ENCODE peak calls at places on chromosomes 1 and 21, in six cellular contexts. B is AG09319, I is SW480, T is astrocyte of the spinal cord, W is AG08396, M is GM06990. N is an unnamed sample.

GRCh38 chr21:35002879-35003722 is 46.0 kb downstream of the RUNX1 start:
- DNase-seq in B (no peak), I (no peak), T (peak), W (no peak), M (no peak), N (no peak)

GRCh38 chr21:37878946-37879660 is 37.2 kb downstream of the KCNJ6 start:
- DNase-seq in B (no peak), I (peak), T (peak), W (peak), M (no peak), N (no peak)

GRCh38 chr1:182725264-182725965 is 41.0 kb upstream of the RGS8 start:
- DNase-seq in B (no peak), I (no peak), T (peak), W (no peak), M (no peak), N (no peak)

GRCh38 chr21:33828083-33828482 is 87.5 kb downstream of the ATP5PO start:
- DNase-seq in B (no peak), I (no peak), T (peak), W (no peak), M (no peak), N (no peak)

GRCh38 chr1:165884690-165885304 is 57.4 kb downstream of the UCK2 start:
- DNase-seq in B (no peak), I (no peak), T (peak), W (no peak), M (no peak), N (no peak)

GRCh38 chr1:44714944-44715571 is 15.9 kb downstream of the RNU5D-1 start:
- DNase-seq in B (peak), I (peak), T (peak), W (peak), M (peak), N (peak)

GRCh38 chr1:21956720-21957552 is 19.8 kb upstream of the HSPG2 start:
- DNase-seq in B (no peak), I (peak), T (peak), W (peak), M (no peak), N (peak)

GRCh38 chr21:46092811-46093667 is 4.9 kb upstream of the COL6A2 start:
- DNase-seq in B (no peak), I (no peak), T (no peak), W (peak), M (no peak), N (no peak)

GRCh38 chr1:75338974-75339483 is 204.8 kb downstream of the LHX8 start:
- DNase-seq in B (no peak), I (no peak), T (peak), W (no peak), M (peak), N (peak)

GRCh38 chr1:205271277-205271676 is 43.5 kb downstream of the TMCC2 start:
- DNase-seq in B (peak), I (no peak), T (no peak), W (peak), M (no peak), N (no peak)

GRCh38 chr1:212162635-212163034 is 122.6 kb upstream of the PPP2R5A start:
- DNase-seq in B (no peak), I (peak), T (peak), W (peak), M (peak), N (no peak)

GRCh38 chr1:14921057-14921456 is 232.5 kb upstream of the TMEM51 start:
- DNase-seq in B (no peak), I (no peak), T (no peak), W (no peak), M (peak), N (no peak)

GRCh38 chr1:16162163-16162822 is 6.4 kb upstream of the EPHA2 start:
- DNase-seq in B (no peak), I (peak), T (no peak), W (no peak), M (peak), N (peak)

GRCh38 chr21:42685036-42685435 is 31.6 kb downstream of the PDE9A start:
- DNase-seq in B (no peak), I (no peak), T (no peak), W (no peak), M (no peak), N (peak)

GRCh38 chr1:105608713-105609112 is 1447.8 kb upstream of the PRMT6 start:
- DNase-seq in B (peak), I (no peak), T (no peak), W (no peak), M (no peak), N (peak)

GRCh38 chr1:210250998-210251679 is 18.5 kb downstream of the SERTAD4 start:
- DNase-seq in B (no peak), I (peak), T (peak), W (peak), M (no peak), N (peak)

N was measured in GM23338.